ENCODE peak calls at places on chromosomes 16 and 17, in six cellular contexts. M is K562; O is activated CD8-positive, alpha-beta T cell treated with anti-CD3 and anti-CD28 coated beads for 36 hours; L is sigmoid colon; P is gastrocnemius medialis; Z is BE2C. A is an unnamed sample.

GRCh38 chr17:6643460-6644125 is 2.7 kb downstream of the TXNDC17 start:
- DNase-seq in M (no peak), O (no peak), L (no peak), P (no peak), Z (no peak), A (no peak)

GRCh38 chr17:17141860-17142552 is 64.1 kb downstream of the PLD6 start:
- DNase-seq in M (peak; percentile 82), O (peak; percentile 56), L (peak; percentile 78), P (no peak), Z (peak; percentile 45), A (peak; percentile 71)

GRCh38 chr17:79023886-79024771 is at the start of gene C1QTNF1:
- DNase-seq in M (peak; percentile 68), O (peak; percentile 56), L (peak; percentile 86), P (peak; percentile 37), Z (peak; percentile 63), A (peak; percentile 76)

GRCh38 chr16:50721549-50722409 is 20.1 kb upstream of the CYLD start:
- DNase-seq in M (no peak), O (no peak), L (peak; percentile 40), P (no peak), Z (no peak), A (no peak)

GRCh38 chr16:2841606-2842339 is 11.7 kb downstream of the ZG16B start:
- DNase-seq in M (no peak), O (peak; percentile 20), L (peak; percentile 58), P (no peak), Z (no peak), A (no peak)

GRCh38 chr17:46758614-46759013 is 59.9 kb downstream of the WNT3 start:
- DNase-seq in M (no peak), O (no peak), L (no peak), P (no peak), Z (no peak), A (no peak)

GRCh38 chr16:58096249-58096648 is 32.9 kb downstream of the CFAP20 start:
- DNase-seq in M (peak; percentile 39), O (no peak), L (no peak), P (no peak), Z (no peak), A (no peak)

GRCh38 chr16:48180868-48181480 is 25.2 kb upstream of the ABCC12 start:
- DNase-seq in M (no peak), O (no peak), L (peak; percentile 20), P (no peak), Z (no peak), A (no peak)

GRCh38 chr17:61474235-61474927 is 22.2 kb downstream of the TBX4 start:
- DNase-seq in M (no peak), O (no peak), L (no peak), P (no peak), Z (no peak), A (no peak)

GRCh38 chr17:61314368-61315078 is 85.1 kb upstream of the TBX2 start:
- DNase-seq in M (no peak), O (no peak), L (no peak), P (peak; percentile 51), Z (peak; percentile 61), A (no peak)

GRCh38 chr17:8159032-8159400 is 3.7 kb downstream of the VAMP2 start:
- DNase-seq in M (no peak), O (no peak), L (no peak), P (no peak), Z (no peak), A (no peak)

GRCh38 chr17:18986541-18987229 is 17.9 kb downstream of the FAM83G start:
- DNase-seq in M (no peak), O (peak; percentile 52), L (no peak), P (no peak), Z (no peak), A (no peak)

GRCh38 chr16:83932304-83932703 is 20.7 kb upstream of the OSGIN1 start:
- DNase-seq in M (no peak), O (no peak), L (no peak), P (no peak), Z (no peak), A (no peak)

GRCh38 chr17:37373530-37374159 is 2.1 kb upstream of the C17orf78 start:
- DNase-seq in M (peak; percentile 66), O (peak; percentile 86), L (no peak), P (peak; percentile 57), Z (peak; percentile 74), A (peak; percentile 79)

GRCh38 chr16:26569793-26570192 is 496.9 kb upstream of the C16orf82 start:
- DNase-seq in M (no peak), O (peak; percentile 15), L (no peak), P (no peak), Z (no peak), A (no peak)

GRCh38 chr17:35010093-35010492 is 29.8 kb downstream of the LIG3 start:
- DNase-seq in M (no peak), O (no peak), L (no peak), P (no peak), Z (no peak), A (no peak)

GRCh38 chr17:19024101-19025078 is 19.8 kb upstream of the FAM83G start:
- DNase-seq in M (no peak), O (peak; percentile 27), L (peak; percentile 30), P (no peak), Z (no peak), A (no peak)

GRCh38 chr17:63697341-63698286 is 2.3 kb downstream of the LIMD2 start:
- DNase-seq in M (peak; percentile 40), O (peak; percentile 91), L (no peak), P (peak; percentile 52), Z (peak; percentile 60), A (peak; percentile 76)

GRCh38 chr16:18827890-18828289 is 26.5 kb upstream of the ARL6IP1 start:
- DNase-seq in M (peak; percentile 28), O (peak; percentile 33), L (no peak), P (no peak), Z (no peak), A (no peak)

GRCh38 chr17:42673885-42674754 is 2.7 kb downstream of the PLEKHH3 start:
- DNase-seq in M (peak; percentile 81), O (peak; percentile 40), L (peak; percentile 89), P (peak; percentile 70), Z (peak; percentile 47), A (peak; percentile 87)

GRCh38 chr17:78622491-78623265 is 45.5 kb upstream of the DNAH17 start:
- DNase-seq in M (no peak), O (no peak), L (no peak), P (no peak), Z (no peak), A (no peak)

DNA sequence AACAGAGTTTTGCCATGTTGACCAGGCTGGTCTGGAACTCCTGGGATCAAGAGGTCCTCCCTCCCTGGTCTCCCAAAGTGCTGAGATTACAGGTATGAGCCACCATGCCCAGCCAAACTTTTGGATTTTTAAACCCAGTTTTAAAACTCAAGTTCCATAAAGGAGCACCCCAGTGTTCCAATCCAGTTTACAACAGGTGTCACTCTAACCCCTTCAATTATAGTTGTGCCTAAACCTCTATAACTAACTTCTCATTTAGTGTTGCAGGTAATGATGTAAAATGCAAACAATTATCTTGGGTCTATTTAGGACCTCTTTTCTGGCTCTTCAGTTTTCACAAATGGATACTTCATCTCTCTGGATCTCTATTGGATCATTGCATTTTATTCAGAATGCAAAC is 7.8 kb upstream of the ADAP2 start:
- DNase-seq in M (no peak), O (no peak), L (no peak), P (no peak), Z (no peak), A (no peak)
- TF ChIP-seq CTCF in M (no peak), O (no peak), L (no peak), P (no peak), Z (no peak), A (no peak)

GRCh38 chr16:6682142-6682811 is 650.4 kb upstream of the RBFOX1 start:
- DNase-seq in M (peak; percentile 70), O (peak; percentile 39), L (no peak), P (no peak), Z (peak; percentile 61), A (peak; percentile 8)

GRCh38 chr16:6689643-6690042 is 643.0 kb upstream of the RBFOX1 start:
- DNase-seq in M (no peak), O (no peak), L (no peak), P (no peak), Z (no peak), A (no peak)

GRCh38 chr16:6687593-6687992 is 645.1 kb upstream of the RBFOX1 start:
- DNase-seq in M (peak; percentile 32), O (no peak), L (no peak), P (no peak), Z (peak; percentile 10), A (no peak)

DNA sequence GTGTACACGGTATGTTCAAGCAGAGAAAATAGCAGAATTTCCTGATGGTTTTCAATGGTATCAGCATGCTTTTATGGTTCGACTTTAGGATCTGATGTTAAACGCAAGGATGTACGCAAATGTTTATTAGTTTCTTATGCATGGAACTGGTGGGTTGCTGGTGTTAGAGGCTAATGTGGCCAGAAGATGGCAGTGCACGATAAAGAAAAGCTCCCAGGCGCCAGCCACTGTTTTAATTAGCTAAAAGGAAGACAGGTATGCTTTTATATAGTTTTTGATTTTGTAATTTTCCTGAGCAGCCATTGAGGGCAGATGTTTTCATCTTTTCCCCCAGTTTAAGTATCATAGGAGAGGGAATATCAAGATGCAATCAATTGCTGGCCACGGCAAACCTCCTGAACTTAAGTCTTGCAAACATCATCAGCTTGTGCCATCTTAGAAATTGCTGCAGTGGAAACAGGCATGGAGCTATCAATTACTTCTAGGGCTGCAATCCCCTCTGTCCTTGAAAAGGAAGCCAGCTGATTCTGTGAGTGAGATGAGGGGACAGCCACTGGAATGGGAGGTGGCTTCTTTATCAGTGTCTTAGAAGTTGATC is 648.5 kb upstream of the RBFOX1 start:
- DNase-seq in M (peak; percentile 21), O (peak; percentile 30), L (no peak), P (no peak), Z (peak; percentile 22), A (no peak)
- TF ChIP-seq CTCF in M (peak; percentile 58), O (peak; percentile 12), L (no peak), P (no peak), Z (peak; percentile 56), A (peak; percentile 53)

GRCh38 chr17:21214015-21214776 is at the start of gene TMEM11:
- DNase-seq in M (peak; percentile 90), O (peak; percentile 96), L (peak; percentile 98), P (peak; percentile 95), Z (peak; percentile 92), A (peak; percentile 99)
- TF ChIP-seq CTCF in M (peak; percentile 1), O (no peak), L (no peak), P (no peak), Z (no peak), A (no peak)

GRCh38 chr16:88454315-88455057 is 1.4 kb downstream of the ZFPM1 start:
- DNase-seq in M (no peak), O (peak; percentile 73), L (no peak), P (no peak), Z (no peak), A (no peak)
- TF ChIP-seq CTCF in M (no peak), O (no peak), L (no peak), P (no peak), Z (no peak), A (no peak)

GRCh38 chr16:70529051-70529777 is 5.6 kb downstream of the SF3B3 start:
- DNase-seq in M (peak; percentile 33), O (no peak), L (no peak), P (no peak), Z (no peak), A (peak; percentile 25)
- TF ChIP-seq CTCF in M (no peak), O (peak; percentile 47), L (peak; percentile 28), P (peak; percentile 41), Z (peak; percentile 59), A (peak; percentile 41)

DNA sequence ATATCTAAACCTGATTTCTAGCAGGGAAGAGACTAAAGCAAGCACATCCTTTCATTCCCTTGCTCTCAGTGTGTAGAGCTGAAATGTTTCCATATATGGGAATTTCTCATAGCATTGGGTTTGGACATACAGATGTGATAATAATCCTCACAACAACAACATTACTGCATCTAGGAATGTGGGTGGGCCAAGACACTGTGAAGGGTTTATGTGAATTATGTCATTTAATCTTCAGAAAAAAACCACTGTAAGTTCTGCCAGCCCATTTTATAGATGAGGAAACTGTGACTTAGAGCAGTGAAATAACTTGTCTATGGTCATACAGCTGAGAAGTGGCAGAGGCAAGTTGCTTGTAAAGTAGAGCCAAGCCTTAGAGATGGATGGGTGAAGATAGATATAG is 5.2 kb downstream of the OMG start:
- DNase-seq in M (no peak), O (no peak), L (no peak), P (no peak), Z (no peak), A (no peak)
- TF ChIP-seq CTCF in M (no peak), O (no peak), L (no peak), P (no peak), Z (no peak), A (no peak)

A was measured in GM13977.